ENCODE peak calls at places on chromosomes 5 and 9, in eight cellular contexts. H is tibial artery; E is endothelial cell of umbilical vein; Q is Panc1; J is A549; K is SK-N-SH; Z is astrocyte; S is CD8-positive, alpha-beta T cell. T is an unnamed sample.

GRCh38 chr9:95131023-95131943 is 186.2 kb downstream of the FANCC start:
- DNase-seq in H (no peak), E (peak; percentile 66), Q (peak; percentile 22), J (peak; percentile 58), K (peak; percentile 70), Z (peak; percentile 29), S (peak; percentile 50), T (no peak)

GRCh38 chr5:56215019-56215830 is 17.9 kb downstream of the ANKRD55 start:
- DNase-seq in H (no peak), E (no peak), Q (no peak), J (no peak), K (no peak), Z (no peak), S (no peak), T (no peak)

GRCh38 chr5:164672931-164673694 is 1167.7 kb downstream of the MAT2B start:
- DNase-seq in H (no peak), E (no peak), Q (no peak), J (peak; percentile 1), K (peak; percentile 32), Z (no peak), S (no peak), T (no peak)

GRCh38 chr9:96486351-96487029 is 36.5 kb downstream of the HABP4 start:
- DNase-seq in H (peak; percentile 87), E (no peak), Q (no peak), J (no peak), K (peak; percentile 65), Z (peak; percentile 87), S (no peak), T (peak; percentile 87)

GRCh38 chr5:67021031-67021430 is 175.6 kb downstream of the CD180 start:
- DNase-seq in H (no peak), E (no peak), Q (no peak), J (no peak), K (no peak), Z (no peak), S (no peak), T (no peak)

GRCh38 chr5:171736976-171737848 is 48.4 kb upstream of the SMIM23 start:
- DNase-seq in H (peak; percentile 80), E (no peak), Q (no peak), J (no peak), K (no peak), Z (peak; percentile 3), S (no peak), T (peak; percentile 64)

GRCh38 chr9:18173923-18174322 is 300.0 kb upstream of the ADAMTSL1 start:
- DNase-seq in H (no peak), E (no peak), Q (no peak), J (no peak), K (no peak), Z (no peak), S (no peak), T (no peak)

GRCh38 chr5:88923623-88924619 is 40.9 kb upstream of the MEF2C start:
- DNase-seq in H (no peak), E (no peak), Q (no peak), J (no peak), K (no peak), Z (no peak), S (no peak), T (no peak)

GRCh38 chr5:82104872-82105271 is 133.0 kb downstream of the ATG10 start:
- DNase-seq in H (no peak), E (no peak), Q (no peak), J (no peak), K (no peak), Z (no peak), S (peak; percentile 19), T (no peak)

GRCh38 chr5:53027913-53028312 is 38.8 kb downstream of the ITGA2 start:
- DNase-seq in H (peak; percentile 73), E (peak; percentile 95), Q (no peak), J (peak; percentile 39), K (no peak), Z (peak; percentile 69), S (no peak), T (no peak)

GRCh38 chr9:136252281-136252680 is 6.7 kb upstream of the QSOX2 start:
- DNase-seq in H (no peak), E (no peak), Q (no peak), J (no peak), K (no peak), Z (no peak), S (no peak), T (no peak)

GRCh38 chr9:19630762-19631161 is 158.1 kb downstream of the SLC24A2 start:
- DNase-seq in H (no peak), E (no peak), Q (no peak), J (no peak), K (no peak), Z (no peak), S (no peak), T (no peak)

GRCh38 chr5:76701298-76701697 is 14.6 kb upstream of the F2R start:
- DNase-seq in H (peak; percentile 73), E (peak; percentile 45), Q (no peak), J (peak; percentile 71), K (no peak), Z (peak; percentile 85), S (no peak), T (no peak)

GRCh38 chr5:15383469-15383868 is 116.5 kb upstream of the FBXL7 start:
- DNase-seq in H (no peak), E (peak; percentile 18), Q (no peak), J (peak; percentile 23), K (peak; percentile 61), Z (peak; percentile 5), S (no peak), T (no peak)

GRCh38 chr9:75108571-75108970 is 20.3 kb downstream of the OSTF1 start:
- DNase-seq in H (no peak), E (peak; percentile 80), Q (no peak), J (no peak), K (no peak), Z (peak; percentile 64), S (no peak), T (peak; percentile 53)

GRCh38 chr9:106653111-106653697 is 209.8 kb upstream of the ZNF462 start:
- DNase-seq in H (no peak), E (no peak), Q (no peak), J (no peak), K (no peak), Z (no peak), S (no peak), T (peak; percentile 28)

GRCh38 chr5:63743096-63743798 is 219.0 kb downstream of the HTR1A start:
- DNase-seq in H (no peak), E (no peak), Q (peak; percentile 10), J (no peak), K (no peak), Z (no peak), S (no peak), T (no peak)

GRCh38 chr9:81574399-81574798 is 114.9 kb downstream of the TLE1 start:
- DNase-seq in H (no peak), E (no peak), Q (no peak), J (no peak), K (no peak), Z (peak; percentile 86), S (no peak), T (no peak)

DNA sequence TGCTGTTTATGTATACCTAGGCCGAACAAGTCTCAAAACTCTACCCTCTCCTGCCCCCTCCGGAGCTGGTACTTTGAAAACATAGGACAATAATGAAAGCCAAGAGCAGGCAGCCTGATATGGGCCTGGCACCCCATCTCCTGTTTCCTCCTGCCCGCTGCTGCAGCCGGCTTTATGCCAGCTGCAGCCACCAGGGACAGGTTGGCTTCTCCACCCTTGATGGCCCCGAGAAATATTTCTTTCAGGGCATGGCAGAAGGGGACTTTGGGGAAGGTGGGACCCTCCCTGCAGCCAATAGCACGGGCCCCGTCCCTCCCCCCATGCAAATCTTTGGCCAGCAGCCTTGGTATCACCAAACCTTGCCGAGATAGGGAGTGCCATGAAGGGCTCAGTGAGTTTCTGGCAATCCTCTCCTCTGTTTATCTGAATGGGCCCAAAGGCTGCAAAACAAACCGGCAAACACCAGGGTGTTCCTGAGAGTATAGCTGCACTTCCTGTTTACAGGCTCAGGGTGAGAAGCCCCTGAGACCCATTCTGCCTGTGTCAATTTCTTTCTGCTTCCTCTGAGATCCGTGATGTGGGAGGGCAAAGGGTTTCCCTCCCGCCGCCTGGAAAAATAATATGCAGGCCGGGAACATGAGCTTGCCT is 73.4 kb upstream of the BOD1 start:
- DNase-seq in H (no peak), E (peak; percentile 51), Q (no peak), J (peak; percentile 48), K (peak; percentile 39), Z (no peak), S (no peak), T (no peak)
- H3K27ac ChIP-seq in H (no peak overlapping the region), E (no peak overlapping the region), Q (no peak overlapping the region), J (peak overlapping the region; percentile 93), K (no peak overlapping the region), Z (no peak overlapping the region), S (no peak overlapping the region), T (peak overlapping the region; percentile 55)

DNA sequence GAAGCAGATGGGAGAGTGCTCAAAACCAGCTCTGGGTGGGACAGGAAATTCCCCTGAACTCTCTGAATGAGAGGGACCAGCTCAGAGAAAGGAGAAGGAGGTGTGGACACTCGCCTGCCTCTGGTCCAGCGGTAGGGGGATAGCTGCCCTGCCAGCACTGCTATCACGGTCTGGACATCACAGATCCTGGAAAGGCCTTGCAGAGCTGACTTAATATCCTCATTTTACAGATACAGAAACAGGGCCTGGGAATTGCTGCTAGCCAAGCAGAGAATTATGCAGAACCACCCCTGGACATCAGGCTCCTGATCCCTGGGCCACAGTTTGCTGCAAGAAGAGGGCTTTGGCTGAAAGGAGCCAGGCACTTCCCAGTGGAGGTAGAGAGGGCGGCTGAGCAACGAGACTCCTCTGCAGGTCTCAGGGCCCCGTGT is 4.8 kb downstream of the TRAF1 start:
- DNase-seq in H (no peak), E (no peak), Q (no peak), J (no peak), K (peak; percentile 74), Z (no peak), S (no peak), T (no peak)
- H3K4me1 ChIP-seq in H (peaks cover 100% of the 10 kb centered on the region), E (peaks cover 8% of the 10 kb centered on the region), Q (peaks cover 7% of the 10 kb centered on the region), J (peaks cover 16% of the 10 kb centered on the region), K (peaks cover 29% of the 10 kb centered on the region), Z (peaks cover 22% of the 10 kb centered on the region), S (peaks cover 96% of the 10 kb centered on the region), T (peaks cover 9% of the 10 kb centered on the region)

DNA sequence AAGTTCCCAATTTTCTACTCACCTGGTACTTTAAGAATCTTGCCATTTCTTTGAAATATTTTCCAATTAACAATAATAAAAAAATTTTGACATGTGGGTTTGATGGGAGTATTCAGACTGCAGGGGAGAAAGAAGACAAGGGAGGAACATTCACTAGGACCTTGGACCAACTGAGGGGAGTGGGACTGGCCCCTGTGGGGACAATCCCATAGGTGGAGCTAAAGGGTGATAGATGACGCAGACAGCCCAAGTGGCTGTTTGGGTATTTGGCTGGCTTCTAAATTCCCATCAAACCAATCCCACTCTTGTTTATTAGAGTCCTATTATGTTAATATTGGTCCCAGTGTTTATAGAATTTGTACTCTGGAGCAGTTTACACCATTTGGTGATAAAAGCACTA is 65.3 kb downstream of the KCNN2 start:
- DNase-seq in H (no peak), E (no peak), Q (no peak), J (no peak), K (no peak), Z (no peak), S (no peak), T (no peak)
- H3K4me3 ChIP-seq in H (no peak overlapping the region), E (no peak overlapping the region), Q (no peak overlapping the region), J (no peak overlapping the region), K (no peak overlapping the region), Z (no peak overlapping the region), S (no peak overlapping the region), T (no peak overlapping the region)

DNA sequence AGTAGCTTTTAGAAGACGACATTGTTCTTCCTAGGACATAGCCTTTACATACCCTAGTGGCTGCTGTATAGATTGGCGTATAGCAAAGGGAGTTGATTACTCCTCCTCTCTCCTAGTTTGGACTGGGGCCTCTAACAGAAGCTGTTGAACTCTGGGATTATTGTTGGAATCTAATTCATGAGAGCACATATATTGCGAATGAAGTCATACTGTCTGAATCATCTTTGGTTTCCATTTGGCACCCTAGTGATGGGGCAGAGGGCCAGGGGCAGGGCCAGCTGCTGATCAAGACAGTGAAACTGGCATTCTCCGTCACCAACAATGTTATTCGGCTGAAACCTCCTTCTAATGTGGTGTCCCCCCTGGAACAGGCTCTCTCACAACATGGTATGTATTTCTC is 40.3 kb downstream of the NUP188 start:
- DNase-seq in H (peak; percentile 81), E (no peak), Q (no peak), J (no peak), K (no peak), Z (peak; percentile 83), S (no peak), T (no peak)
- H3K27ac ChIP-seq in H (peak overlapping the region; percentile 62), E (no peak overlapping the region), Q (no peak overlapping the region), J (no peak overlapping the region), K (no peak overlapping the region), Z (peak overlapping the region; percentile 73), S (no peak overlapping the region), T (no peak overlapping the region)